ENCODE peak calls at places on chromosomes 5 and 9, in five cellular contexts. N, G, F, J and U are unnamed samples.
A peak's percentile ranks its signal among the peaks of the same experiment; 100 is the strongest.

GRCh38 chr9:22483528-22484060 is 37.0 kb downstream of the DMRTA1 start:
- DNase-seq in F (no peak), N (no peak), G (no peak), J (no peak), U (no peak)

GRCh38 chr5:84080908-84081307 is 303.8 kb downstream of the EDIL3 start:
- DNase-seq in J (no peak), G (no peak), N (no peak), F (no peak), U (no peak)

GRCh38 chr9:137085918-137086530 is 761 bp upstream of the MAN1B1 start:
- DNase-seq in G (peak; percentile 34), J (peak; percentile 66), F (peak; percentile 50), N (no peak), U (no peak)

GRCh38 chr5:141084487-141084989 is 9.9 kb upstream of the PCDHB2 start:
- DNase-seq in F (peak; percentile 35), N (no peak), J (no peak), G (peak; percentile 38), U (no peak)

GRCh38 chr5:1392261-1392660 is 47.4 kb upstream of the CLPTM1L start:
- DNase-seq in F (no peak), J (no peak), N (no peak), G (no peak), U (no peak)

GRCh38 chr9:15225564-15226126 is 81.4 kb downstream of the TTC39B start:
- DNase-seq in F (no peak), N (no peak), J (no peak), G (no peak), U (no peak)

GRCh38 chr5:111243353-111243752 is 19.2 kb downstream of the CAMK4 start:
- DNase-seq in G (no peak), F (no peak), N (no peak), J (no peak), U (no peak)

GRCh38 chr9:83962165-83962564 is 17.9 kb downstream of the HNRNPK start:
- DNase-seq in N (no peak), J (no peak), F (no peak), G (no peak), U (no peak)

GRCh38 chr9:37669232-37669631 is 18.5 kb downstream of the FRMPD1 start:
- DNase-seq in J (no peak), N (no peak), G (no peak), F (no peak), U (no peak)